ENCODE peak calls at places on chromosome 4, in five cellular contexts. One of them, this sample, is unnamed.

GRCh38 chr4:1330761-1331590 is 16.0 kb upstream of the UVSSA start:
- DNase-seq in progenitor cell of endocrine pancreas: no peak
- DNase-seq in RWPE1: no peak
- DNase-seq in stomach: no peak
- DNase-seq in heart right ventricle: no peak
- DNase-seq in this sample: no peak

GRCh38 chr4:77308843-77309242 is 151.8 kb downstream of the CCNG2 start:
- DNase-seq in progenitor cell of endocrine pancreas: no peak
- DNase-seq in RWPE1: peak
- DNase-seq in stomach: no peak
- DNase-seq in heart right ventricle: no peak
- DNase-seq in this sample: peak

GRCh38 chr4:106414366-106414765 is 45.8 kb upstream of the GIMD1 start:
- DNase-seq in progenitor cell of endocrine pancreas: no peak
- DNase-seq in RWPE1: no peak
- DNase-seq in stomach: no peak
- DNase-seq in heart right ventricle: no peak
- DNase-seq in this sample: peak

GRCh38 chr4:176210101-176210500 is 14.7 kb upstream of the SPATA4 start:
- DNase-seq in progenitor cell of endocrine pancreas: no peak
- DNase-seq in RWPE1: no peak
- DNase-seq in stomach: no peak
- DNase-seq in heart right ventricle: no peak
- DNase-seq in this sample: no peak

GRCh38 chr4:15707363-15707715 is 4.5 kb downstream of the BST1 start:
- DNase-seq in progenitor cell of endocrine pancreas: no peak
- DNase-seq in RWPE1: no peak
- DNase-seq in stomach: no peak
- DNase-seq in heart right ventricle: no peak
- DNase-seq in this sample: no peak

GRCh38 chr4:38315296-38315695 is 348.7 kb upstream of the KLF3 start:
- DNase-seq in progenitor cell of endocrine pancreas: no peak
- DNase-seq in RWPE1: no peak
- DNase-seq in stomach: no peak
- DNase-seq in heart right ventricle: no peak
- DNase-seq in this sample: no peak

GRCh38 chr4:7251321-7251720 is 59.0 kb downstream of the SORCS2 start:
- DNase-seq in progenitor cell of endocrine pancreas: no peak
- DNase-seq in RWPE1: no peak
- DNase-seq in stomach: no peak
- DNase-seq in heart right ventricle: no peak
- DNase-seq in this sample: no peak

GRCh38 chr4:120835342-120835741 is 87.2 kb downstream of the PRDM5 start:
- DNase-seq in progenitor cell of endocrine pancreas: no peak
- DNase-seq in RWPE1: no peak
- DNase-seq in stomach: no peak
- DNase-seq in heart right ventricle: no peak
- DNase-seq in this sample: no peak

GRCh38 chr4:19021617-19022016 is 1000.1 kb upstream of the LCORL start:
- DNase-seq in progenitor cell of endocrine pancreas: no peak
- DNase-seq in RWPE1: no peak
- DNase-seq in stomach: no peak
- DNase-seq in heart right ventricle: no peak
- DNase-seq in this sample: no peak

GRCh38 chr4:110900206-110900769 is 277.4 kb upstream of the PITX2 start:
- DNase-seq in progenitor cell of endocrine pancreas: no peak
- DNase-seq in RWPE1: no peak
- DNase-seq in stomach: no peak
- DNase-seq in heart right ventricle: no peak
- DNase-seq in this sample: no peak

GRCh38 chr4:127975121-127975770 is 10.0 kb downstream of the ABHD18 start:
- DNase-seq in progenitor cell of endocrine pancreas: no peak
- DNase-seq in RWPE1: no peak
- DNase-seq in stomach: no peak
- DNase-seq in heart right ventricle: no peak
- DNase-seq in this sample: no peak

GRCh38 chr4:15234585-15235126 is 193.2 kb upstream of the C1QTNF7 start:
- DNase-seq in progenitor cell of endocrine pancreas: no peak
- DNase-seq in RWPE1: peak
- DNase-seq in stomach: no peak
- DNase-seq in heart right ventricle: no peak
- DNase-seq in this sample: no peak

GRCh38 chr4:185128272-185129119 is 14.6 kb upstream of the SLC25A4 start:
- DNase-seq in progenitor cell of endocrine pancreas: peak
- DNase-seq in RWPE1: peak
- DNase-seq in stomach: no peak
- DNase-seq in heart right ventricle: peak
- DNase-seq in this sample: peak

GRCh38 chr4:36244257-36245084 is at the start of gene ARAP2:
- DNase-seq in progenitor cell of endocrine pancreas: peak
- DNase-seq in RWPE1: peak
- DNase-seq in stomach: peak
- DNase-seq in heart right ventricle: peak
- DNase-seq in this sample: peak

GRCh38 chr4:83618991-83619390 is 83.1 kb downstream of the GPAT3 start:
- DNase-seq in progenitor cell of endocrine pancreas: no peak
- DNase-seq in RWPE1: peak
- DNase-seq in stomach: peak
- DNase-seq in heart right ventricle: no peak
- DNase-seq in this sample: peak

GRCh38 chr4:76306882-76307669 is 543 bp downstream of the STBD1 start:
- DNase-seq in progenitor cell of endocrine pancreas: peak
- DNase-seq in RWPE1: peak
- DNase-seq in stomach: peak
- DNase-seq in heart right ventricle: peak
- DNase-seq in this sample: peak

GRCh38 chr4:648579-649292 is 23.4 kb downstream of the PDE6B start:
- DNase-seq in progenitor cell of endocrine pancreas: no peak
- DNase-seq in RWPE1: no peak
- DNase-seq in stomach: no peak
- DNase-seq in heart right ventricle: no peak
- DNase-seq in this sample: no peak

GRCh38 chr4:186485621-186486062 is 69.7 kb downstream of the MTNR1A start:
- DNase-seq in progenitor cell of endocrine pancreas: no peak
- DNase-seq in RWPE1: no peak
- DNase-seq in stomach: no peak
- DNase-seq in heart right ventricle: no peak
- DNase-seq in this sample: no peak

GRCh38 chr4:90745176-90745575 is 618.0 kb downstream of the CCSER1 start:
- DNase-seq in progenitor cell of endocrine pancreas: no peak
- DNase-seq in RWPE1: peak
- DNase-seq in stomach: no peak
- DNase-seq in heart right ventricle: no peak
- DNase-seq in this sample: no peak

GRCh38 chr4:89539797-89540711 is 232.5 kb upstream of the GPRIN3 start:
- DNase-seq in progenitor cell of endocrine pancreas: no peak
- DNase-seq in RWPE1: no peak
- DNase-seq in stomach: no peak
- DNase-seq in heart right ventricle: no peak
- DNase-seq in this sample: no peak

GRCh38 chr4:16588170-16588569 is 310.3 kb downstream of the LDB2 start:
- DNase-seq in progenitor cell of endocrine pancreas: no peak
- DNase-seq in RWPE1: no peak
- DNase-seq in stomach: no peak
- DNase-seq in heart right ventricle: no peak
- DNase-seq in this sample: no peak

GRCh38 chr4:119210760-119211159 is 1.8 kb upstream of the USP53 start:
- DNase-seq in progenitor cell of endocrine pancreas: no peak
- DNase-seq in RWPE1: peak
- DNase-seq in stomach: no peak
- DNase-seq in heart right ventricle: no peak
- DNase-seq in this sample: no peak

GRCh38 chr4:8508731-8509130 is 68.2 kb downstream of the TRMT44 start:
- DNase-seq in progenitor cell of endocrine pancreas: no peak
- DNase-seq in RWPE1: no peak
- DNase-seq in stomach: no peak
- DNase-seq in heart right ventricle: no peak
- DNase-seq in this sample: no peak

GRCh38 chr4:95693594-95693993 is 144.8 kb upstream of the UNC5C start:
- DNase-seq in progenitor cell of endocrine pancreas: no peak
- DNase-seq in RWPE1: no peak
- DNase-seq in stomach: no peak
- DNase-seq in heart right ventricle: no peak
- DNase-seq in this sample: peak

GRCh38 chr4:107825072-107825789 is 499 bp downstream of the SGMS2 start:
- DNase-seq in progenitor cell of endocrine pancreas: peak
- DNase-seq in RWPE1: peak
- DNase-seq in stomach: peak
- DNase-seq in heart right ventricle: peak
- DNase-seq in this sample: peak

GRCh38 chr4:107828315-107828714 is 3.6 kb downstream of the SGMS2 start:
- DNase-seq in progenitor cell of endocrine pancreas: no peak
- DNase-seq in RWPE1: no peak
- DNase-seq in stomach: no peak
- DNase-seq in heart right ventricle: no peak
- DNase-seq in this sample: no peak

GRCh38 chr4:107826427-107826980 is 1.8 kb downstream of the SGMS2 start:
- DNase-seq in progenitor cell of endocrine pancreas: no peak
- DNase-seq in RWPE1: no peak
- DNase-seq in stomach: no peak
- DNase-seq in heart right ventricle: no peak
- DNase-seq in this sample: no peak

GRCh38 chr4:107823870-107824366 is 814 bp upstream of the SGMS2 start:
- DNase-seq in progenitor cell of endocrine pancreas: no peak
- DNase-seq in RWPE1: no peak
- DNase-seq in stomach: no peak
- DNase-seq in heart right ventricle: no peak
- DNase-seq in this sample: no peak

DNA sequence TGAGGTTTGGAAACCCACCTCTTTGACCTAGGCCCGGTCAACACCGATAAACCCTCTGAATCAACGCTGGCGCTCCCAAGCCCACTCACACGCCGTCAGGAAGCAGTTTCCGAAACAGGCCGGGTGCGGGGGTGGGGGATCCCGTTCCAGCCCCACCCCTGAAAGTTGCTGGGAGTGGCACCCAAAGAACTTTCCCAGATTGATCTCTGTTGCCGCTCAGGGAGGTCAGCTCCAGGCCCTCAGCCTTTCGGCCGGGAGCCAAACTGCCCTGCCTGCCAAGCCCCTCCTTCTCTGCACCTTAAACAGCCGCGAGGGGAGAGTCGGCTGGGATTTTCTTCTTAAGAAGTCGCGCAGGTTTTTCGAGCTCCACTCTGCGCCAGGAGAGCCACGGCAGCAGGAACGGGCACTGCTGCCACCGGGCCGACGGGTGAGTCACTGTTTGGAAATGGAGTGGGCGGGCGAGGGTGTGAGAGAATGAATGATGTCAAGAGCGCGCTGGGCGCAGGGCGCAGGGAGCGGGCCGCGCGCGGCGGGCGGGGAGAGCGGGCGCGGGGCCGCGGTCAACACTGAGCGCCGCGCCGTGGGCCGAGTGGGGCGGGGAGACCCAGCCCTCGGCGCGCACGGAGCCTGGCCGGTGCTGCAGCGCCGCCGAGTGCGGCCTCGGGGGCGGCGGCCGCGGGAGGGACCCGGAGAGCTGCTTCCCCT is at the start of gene SGMS2:
- DNase-seq in progenitor cell of endocrine pancreas: peak
- DNase-seq in RWPE1: peak
- DNase-seq in stomach: peak
- DNase-seq in heart right ventricle: peak
- DNase-seq in this sample: peak
- TF ChIP-seq CTCF in progenitor cell of endocrine pancreas: no peak
- TF ChIP-seq CTCF in RWPE1: no peak
- TF ChIP-seq CTCF in stomach: no peak
- TF ChIP-seq CTCF in heart right ventricle: no peak
- TF ChIP-seq CTCF in this sample: no peak

GRCh38 chr4:3717241-3717640 is 48.9 kb upstream of the ADRA2C start:
- DNase-seq in progenitor cell of endocrine pancreas: no peak
- DNase-seq in RWPE1: no peak
- DNase-seq in stomach: no peak
- DNase-seq in heart right ventricle: peak
- DNase-seq in this sample: no peak
- TF ChIP-seq CTCF in progenitor cell of endocrine pancreas: no peak
- TF ChIP-seq CTCF in RWPE1: no peak
- TF ChIP-seq CTCF in stomach: no peak
- TF ChIP-seq CTCF in heart right ventricle: no peak
- TF ChIP-seq CTCF in this sample: no peak

GRCh38 chr4:25312496-25313193 is at the start of gene ZCCHC4:
- DNase-seq in progenitor cell of endocrine pancreas: peak
- DNase-seq in RWPE1: peak
- DNase-seq in stomach: peak
- DNase-seq in heart right ventricle: peak
- DNase-seq in this sample: peak
- TF ChIP-seq CTCF in progenitor cell of endocrine pancreas: peak
- TF ChIP-seq CTCF in RWPE1: peak
- TF ChIP-seq CTCF in stomach: peak
- TF ChIP-seq CTCF in heart right ventricle: peak
- TF ChIP-seq CTCF in this sample: peak

GRCh38 chr4:181161669-181162068 is 1081.5 kb upstream of the TENM3 start:
- DNase-seq in progenitor cell of endocrine pancreas: no peak
- DNase-seq in RWPE1: peak
- DNase-seq in stomach: no peak
- DNase-seq in heart right ventricle: no peak
- DNase-seq in this sample: no peak
- TF ChIP-seq CTCF in progenitor cell of endocrine pancreas: no peak
- TF ChIP-seq CTCF in RWPE1: no peak
- TF ChIP-seq CTCF in stomach: no peak
- TF ChIP-seq CTCF in heart right ventricle: no peak
- TF ChIP-seq CTCF in this sample: no peak

DNA sequence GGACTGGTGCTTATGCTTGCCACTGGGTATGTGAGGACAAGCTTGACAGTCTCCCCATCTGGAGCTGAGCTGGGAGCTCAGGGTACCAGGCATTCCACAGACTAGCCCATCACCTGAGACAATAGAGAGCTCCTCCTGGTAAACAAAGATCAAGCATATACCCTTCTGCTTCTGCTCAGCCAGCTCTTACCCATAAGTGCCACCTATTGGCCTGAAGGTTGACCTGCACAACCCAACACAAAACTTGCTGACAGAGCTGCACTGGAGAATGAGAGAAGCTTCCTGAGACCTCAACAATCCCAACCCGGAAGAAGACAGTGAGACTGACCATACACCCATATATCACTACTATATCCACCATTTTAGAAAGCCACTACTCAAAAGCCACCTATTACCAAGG is 1049.2 kb upstream of the INTU start:
- DNase-seq in progenitor cell of endocrine pancreas: no peak
- DNase-seq in RWPE1: no peak
- DNase-seq in stomach: no peak
- DNase-seq in heart right ventricle: no peak
- DNase-seq in this sample: no peak
- TF ChIP-seq CTCF in progenitor cell of endocrine pancreas: peak
- TF ChIP-seq CTCF in RWPE1: no peak
- TF ChIP-seq CTCF in stomach: no peak
- TF ChIP-seq CTCF in heart right ventricle: no peak
- TF ChIP-seq CTCF in this sample: no peak

GRCh38 chr4:151604238-151604637 is 156.6 kb downstream of the GATB start:
- DNase-seq in progenitor cell of endocrine pancreas: no peak
- DNase-seq in RWPE1: peak
- DNase-seq in stomach: no peak
- DNase-seq in heart right ventricle: no peak
- DNase-seq in this sample: no peak
- TF ChIP-seq CTCF in progenitor cell of endocrine pancreas: peak
- TF ChIP-seq CTCF in RWPE1: peak
- TF ChIP-seq CTCF in stomach: peak
- TF ChIP-seq CTCF in heart right ventricle: peak
- TF ChIP-seq CTCF in this sample: no peak